ENCODE peak calls at places on chromosomes 5 and 9, in seven cellular contexts. W, L, B, U, D, I and F are unnamed samples.

GRCh38 chr5:26329562-26330189 is 708.7 kb downstream of the CDH9 start:
- DNase-seq in D (peak), B (no peak), U (peak), W (peak), L (no peak), I (no peak), F (peak)

GRCh38 chr5:2293906-2294305 is 411.2 kb upstream of the IRX4 start:
- DNase-seq in D (no peak), I (peak), L (no peak), U (no peak), B (no peak), W (no peak), F (no peak)

GRCh38 chr5:10528056-10528816 is 35.6 kb upstream of the ANKRD33B start:
- DNase-seq in L (no peak), I (no peak), W (no peak), B (peak), D (no peak), U (no peak), F (no peak)

GRCh38 chr5:88827997-88828396 is 55.0 kb downstream of the MEF2C start:
- DNase-seq in I (no peak), D (no peak), B (peak), W (no peak), L (no peak), U (no peak), F (no peak)

GRCh38 chr5:72511371-72512178 is 4.4 kb upstream of the ZNF366 start:
- DNase-seq in D (no peak), I (no peak), L (no peak), W (peak), B (peak), U (no peak), F (no peak)

GRCh38 chr9:78132688-78133033 is 101.0 kb upstream of the GNAQ start:
- DNase-seq in W (peak), U (no peak), L (no peak), D (no peak), I (no peak), B (no peak), F (no peak)

GRCh38 chr5:170630711-170631141 is 126.9 kb downstream of the KCNIP1 start:
- DNase-seq in W (no peak), I (no peak), D (peak), L (no peak), U (no peak), B (no peak), F (no peak)

GRCh38 chr5:172074896-172075295 is 68.5 kb upstream of the FBXW11 start:
- DNase-seq in D (no peak), L (no peak), U (no peak), I (no peak), W (no peak), B (no peak), F (peak)

GRCh38 chr9:89821081-89821480 is 216.3 kb downstream of the GADD45G start:
- DNase-seq in B (no peak), I (peak), W (peak), U (no peak), D (peak), L (no peak), F (peak)

GRCh38 chr9:83623634-83623991 is 670 bp downstream of the IDNK start:
- DNase-seq in I (no peak), B (no peak), W (no peak), L (no peak), D (no peak), U (no peak), F (no peak)

GRCh38 chr5:138900281-138900965 is 25.3 kb upstream of the LRRTM2 start:
- DNase-seq in D (peak), U (no peak), B (peak), W (peak), I (no peak), L (no peak), F (no peak)

GRCh38 chr9:96875460-96876142 is 21.3 kb upstream of the ZNF782 start:
- DNase-seq in L (peak), D (peak), B (peak), U (peak), W (peak), I (peak), F (peak)

GRCh38 chr5:176748073-176748966 is 62.0 kb upstream of the UNC5A start:
- DNase-seq in L (no peak), B (no peak), U (no peak), W (no peak), I (no peak), D (no peak), F (no peak)

GRCh38 chr9:7341571-7341970 is 458.0 kb downstream of the DMAC1 start:
- DNase-seq in U (no peak), L (no peak), W (no peak), D (no peak), I (no peak), B (no peak), F (no peak)

GRCh38 chr5:142883025-142883424 is 112.8 kb downstream of the ARHGAP26 start:
- DNase-seq in I (no peak), D (peak), L (no peak), U (no peak), B (peak), W (peak), F (no peak)

GRCh38 chr5:33690736-33691135 is 201.1 kb downstream of the ADAMTS12 start:
- DNase-seq in U (no peak), L (no peak), I (no peak), B (peak), D (no peak), W (peak), F (no peak)

GRCh38 chr9:15389173-15389572 is 33.5 kb upstream of the SNAPC3 start:
- DNase-seq in I (no peak), W (no peak), U (no peak), D (no peak), B (peak), L (no peak), F (peak)

GRCh38 chr5:125612356-125613149 is 810.7 kb upstream of the GRAMD2B start:
- DNase-seq in W (no peak), I (no peak), B (no peak), L (no peak), D (peak), U (no peak), F (no peak)

GRCh38 chr5:28400076-28400475 is 1361.7 kb upstream of the CDH9 start:
- DNase-seq in I (no peak), B (no peak), D (no peak), W (no peak), U (no peak), L (no peak), F (no peak)

GRCh38 chr5:1152156-1152555 is 40.3 kb upstream of the SLC12A7 start:
- DNase-seq in W (no peak), D (no peak), U (no peak), L (no peak), B (no peak), I (no peak), F (no peak)

GRCh38 chr5:137218471-137218870 is 280.7 kb downstream of the SPOCK1 start:
- DNase-seq in B (peak), U (no peak), I (no peak), D (peak), L (no peak), W (no peak), F (no peak)

GRCh38 chr5:122354293-122354692 is 42.3 kb downstream of the SNCAIP start:
- DNase-seq in L (peak), U (peak), W (peak), D (no peak), B (no peak), I (peak), F (peak)
- H4K8ac ChIP-seq in L (no peak), U (no peak), W (no peak), D (no peak), B (no peak), I (no peak), F (no peak)

DNA sequence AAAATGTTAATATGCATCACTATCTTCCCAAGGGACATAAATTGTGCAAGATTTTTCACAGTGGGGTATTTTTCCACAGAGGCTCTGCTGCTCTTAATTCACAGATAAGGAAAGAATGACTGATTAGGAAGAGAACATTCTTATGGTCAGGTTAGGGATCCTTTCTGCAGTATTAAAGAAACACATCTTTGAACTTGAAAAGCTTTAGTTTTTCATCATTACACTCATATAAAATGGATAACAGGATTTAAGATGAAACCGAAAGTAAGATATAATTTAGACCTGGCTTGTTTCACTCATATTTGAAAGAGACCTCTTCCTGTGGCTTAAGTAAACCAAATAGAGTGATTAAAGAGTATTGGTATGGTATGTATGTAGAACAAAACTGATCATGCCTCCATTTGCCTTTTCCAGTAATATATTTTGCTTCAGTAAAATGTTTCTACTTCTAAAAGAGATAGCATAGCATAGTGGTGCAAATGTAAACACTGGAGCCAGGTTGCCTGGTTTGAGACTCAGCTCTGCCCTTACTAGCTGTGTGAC is 160.0 kb downstream of the PRR16 start:
- DNase-seq in W (peak), D (no peak), L (no peak), B (peak), I (no peak), U (no peak), F (no peak)
- H4K8ac ChIP-seq in W (no peak), D (no peak), L (no peak), B (peak), I (no peak), U (no peak), F (no peak)

DNA sequence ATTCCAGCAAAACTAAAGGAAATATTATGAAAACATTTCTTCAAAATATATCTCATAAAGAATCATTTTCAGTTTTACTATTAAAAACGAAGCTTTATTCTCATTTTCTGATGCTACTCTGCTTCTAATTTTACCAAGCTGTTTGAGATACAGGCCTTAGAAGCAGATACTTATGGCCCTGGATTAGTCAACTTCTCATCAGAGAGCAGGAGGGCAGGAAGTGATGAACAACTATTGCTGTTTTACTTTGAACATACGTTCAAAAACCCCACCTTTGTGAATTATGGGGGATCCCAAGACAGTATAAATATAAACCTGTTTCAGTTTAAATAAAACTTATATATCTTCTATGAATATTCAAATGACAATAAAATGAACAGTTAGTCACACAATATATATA is 16.0 kb downstream of the MPDZ start:
- DNase-seq in U (no peak), L (no peak), B (no peak), W (no peak), D (no peak), I (no peak), F (no peak)
- H4K8ac ChIP-seq in U (no peak), L (no peak), B (no peak), W (no peak), D (no peak), I (no peak), F (no peak)

GRCh38 chr9:8366161-8366926 is 566.8 kb upstream of the DMAC1 start:
- DNase-seq in W (no peak), B (peak), D (peak), L (no peak), U (no peak), I (no peak), F (peak)
- H4K8ac ChIP-seq in W (no peak), B (no peak), D (no peak), L (no peak), U (no peak), I (no peak), F (no peak)

DNA sequence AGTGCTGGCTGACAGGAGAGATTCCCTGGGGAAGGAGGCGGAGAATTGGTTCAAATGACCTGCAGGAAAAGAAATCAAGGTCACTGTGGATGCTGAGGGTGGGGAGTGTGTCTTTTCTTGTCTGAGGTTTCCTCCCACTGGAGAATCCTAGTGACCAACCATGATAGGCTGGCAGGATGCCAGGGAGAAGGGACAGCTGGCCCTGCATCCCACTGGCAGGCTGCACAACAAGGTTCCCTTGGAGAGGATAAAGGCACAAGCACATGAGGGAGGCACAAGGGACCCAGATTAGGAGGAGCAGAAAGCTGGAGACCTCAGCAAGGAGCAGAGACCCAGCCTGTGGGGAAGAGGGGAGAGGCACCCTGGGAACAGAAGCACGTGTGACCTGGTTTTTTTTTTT is 11.4 kb upstream of the ZDHHC12 start:
- DNase-seq in L (no peak), I (no peak), U (no peak), D (no peak), W (no peak), B (no peak), F (no peak)
- H4K8ac ChIP-seq in L (no peak), I (no peak), U (no peak), D (no peak), W (peak), B (no peak), F (no peak)